ENCODE peak calls at places on chromosomes 12 and 14, in nine cellular contexts. One of them, this sample, is unnamed.

GRCh38 chr14:65027127-65027799 is 40.6 kb downstream of the FNTB start:
- DNase-seq in AG04449: no peak
- DNase-seq in cardiac fibroblast: no peak
- DNase-seq in A549: no peak
- DNase-seq in fibroblast of lung: no peak
- DNase-seq in cardiac muscle cell: no peak
- DNase-seq in IMR-90: no peak
- DNase-seq in endothelial cell of umbilical vein: no peak
- DNase-seq in psoas muscle: no peak
- DNase-seq in this sample: no peak

GRCh38 chr12:14394317-14395058 is 29.0 kb downstream of the ATF7IP start:
- DNase-seq in AG04449: peak
- DNase-seq in cardiac fibroblast: peak
- DNase-seq in A549: peak
- DNase-seq in fibroblast of lung: peak
- DNase-seq in cardiac muscle cell: peak
- DNase-seq in IMR-90: peak
- DNase-seq in endothelial cell of umbilical vein: peak
- DNase-seq in psoas muscle: no peak
- DNase-seq in this sample: no peak

GRCh38 chr12:52867636-52868035 is 18.8 kb upstream of the KRT78 start:
- DNase-seq in AG04449: no peak
- DNase-seq in cardiac fibroblast: no peak
- DNase-seq in A549: no peak
- DNase-seq in fibroblast of lung: no peak
- DNase-seq in cardiac muscle cell: no peak
- DNase-seq in IMR-90: no peak
- DNase-seq in endothelial cell of umbilical vein: peak
- DNase-seq in psoas muscle: peak
- DNase-seq in this sample: no peak

GRCh38 chr14:27008187-27008586 is 410.4 kb upstream of the NOVA1 start:
- DNase-seq in AG04449: no peak
- DNase-seq in cardiac fibroblast: no peak
- DNase-seq in A549: no peak
- DNase-seq in fibroblast of lung: no peak
- DNase-seq in cardiac muscle cell: no peak
- DNase-seq in IMR-90: no peak
- DNase-seq in endothelial cell of umbilical vein: no peak
- DNase-seq in psoas muscle: no peak
- DNase-seq in this sample: no peak

GRCh38 chr12:47935196-47935595 is 28.2 kb upstream of the TMEM106C start:
- DNase-seq in AG04449: peak
- DNase-seq in cardiac fibroblast: peak
- DNase-seq in A549: no peak
- DNase-seq in fibroblast of lung: peak
- DNase-seq in cardiac muscle cell: peak
- DNase-seq in IMR-90: peak
- DNase-seq in endothelial cell of umbilical vein: no peak
- DNase-seq in psoas muscle: peak
- DNase-seq in this sample: no peak

GRCh38 chr14:61512508-61512907 is 182.8 kb upstream of the HIF1A start:
- DNase-seq in AG04449: no peak
- DNase-seq in cardiac fibroblast: peak
- DNase-seq in A549: no peak
- DNase-seq in fibroblast of lung: peak
- DNase-seq in cardiac muscle cell: peak
- DNase-seq in IMR-90: peak
- DNase-seq in endothelial cell of umbilical vein: no peak
- DNase-seq in psoas muscle: no peak
- DNase-seq in this sample: no peak

GRCh38 chr12:101490286-101490920 is 15.3 kb downstream of the SPIC start:
- DNase-seq in AG04449: no peak
- DNase-seq in cardiac fibroblast: peak
- DNase-seq in A549: peak
- DNase-seq in fibroblast of lung: peak
- DNase-seq in cardiac muscle cell: peak
- DNase-seq in IMR-90: no peak
- DNase-seq in endothelial cell of umbilical vein: no peak
- DNase-seq in psoas muscle: no peak
- DNase-seq in this sample: peak

GRCh38 chr12:99914206-99914605 is 70.5 kb downstream of the ANKS1B start:
- DNase-seq in AG04449: no peak
- DNase-seq in cardiac fibroblast: no peak
- DNase-seq in A549: no peak
- DNase-seq in fibroblast of lung: no peak
- DNase-seq in cardiac muscle cell: no peak
- DNase-seq in IMR-90: no peak
- DNase-seq in endothelial cell of umbilical vein: no peak
- DNase-seq in psoas muscle: no peak
- DNase-seq in this sample: no peak

GRCh38 chr12:55637467-55637866 is 775 bp downstream of the OR10P1 start:
- DNase-seq in AG04449: no peak
- DNase-seq in cardiac fibroblast: no peak
- DNase-seq in A549: no peak
- DNase-seq in fibroblast of lung: no peak
- DNase-seq in cardiac muscle cell: no peak
- DNase-seq in IMR-90: no peak
- DNase-seq in endothelial cell of umbilical vein: no peak
- DNase-seq in psoas muscle: no peak
- DNase-seq in this sample: no peak

GRCh38 chr12:124459852-124460645 is 107.4 kb downstream of the NCOR2 start:
- DNase-seq in AG04449: no peak
- DNase-seq in cardiac fibroblast: no peak
- DNase-seq in A549: no peak
- DNase-seq in fibroblast of lung: no peak
- DNase-seq in cardiac muscle cell: no peak
- DNase-seq in IMR-90: no peak
- DNase-seq in endothelial cell of umbilical vein: no peak
- DNase-seq in psoas muscle: no peak
- DNase-seq in this sample: no peak

GRCh38 chr12:126191037-126191891 is 1126.0 kb downstream of the AACS start:
- DNase-seq in AG04449: no peak
- DNase-seq in cardiac fibroblast: peak
- DNase-seq in A549: no peak
- DNase-seq in fibroblast of lung: no peak
- DNase-seq in cardiac muscle cell: peak
- DNase-seq in IMR-90: no peak
- DNase-seq in endothelial cell of umbilical vein: no peak
- DNase-seq in psoas muscle: no peak
- DNase-seq in this sample: no peak

GRCh38 chr14:24042733-24043132 is 9.1 kb upstream of the CARMIL3 start:
- DNase-seq in AG04449: no peak
- DNase-seq in cardiac fibroblast: no peak
- DNase-seq in A549: no peak
- DNase-seq in fibroblast of lung: no peak
- DNase-seq in cardiac muscle cell: no peak
- DNase-seq in IMR-90: no peak
- DNase-seq in endothelial cell of umbilical vein: no peak
- DNase-seq in psoas muscle: no peak
- DNase-seq in this sample: no peak

GRCh38 chr14:98236314-98236713 is 1035.7 kb downstream of the BCL11B start:
- DNase-seq in AG04449: no peak
- DNase-seq in cardiac fibroblast: no peak
- DNase-seq in A549: no peak
- DNase-seq in fibroblast of lung: no peak
- DNase-seq in cardiac muscle cell: no peak
- DNase-seq in IMR-90: no peak
- DNase-seq in endothelial cell of umbilical vein: no peak
- DNase-seq in psoas muscle: no peak
- DNase-seq in this sample: no peak

GRCh38 chr14:98237939-98238338 is 1034.1 kb downstream of the BCL11B start:
- DNase-seq in AG04449: no peak
- DNase-seq in cardiac fibroblast: no peak
- DNase-seq in A549: no peak
- DNase-seq in fibroblast of lung: no peak
- DNase-seq in cardiac muscle cell: no peak
- DNase-seq in IMR-90: no peak
- DNase-seq in endothelial cell of umbilical vein: no peak
- DNase-seq in psoas muscle: no peak
- DNase-seq in this sample: no peak

GRCh38 chr14:98231210-98231609 is 1040.8 kb downstream of the BCL11B start:
- DNase-seq in AG04449: no peak
- DNase-seq in cardiac fibroblast: no peak
- DNase-seq in A549: no peak
- DNase-seq in fibroblast of lung: no peak
- DNase-seq in cardiac muscle cell: no peak
- DNase-seq in IMR-90: no peak
- DNase-seq in endothelial cell of umbilical vein: no peak
- DNase-seq in psoas muscle: no peak
- DNase-seq in this sample: no peak

GRCh38 chr14:98233656-98234055 is 1038.3 kb downstream of the BCL11B start:
- DNase-seq in AG04449: no peak
- DNase-seq in cardiac fibroblast: no peak
- DNase-seq in A549: no peak
- DNase-seq in fibroblast of lung: no peak
- DNase-seq in cardiac muscle cell: no peak
- DNase-seq in IMR-90: no peak
- DNase-seq in endothelial cell of umbilical vein: no peak
- DNase-seq in psoas muscle: no peak
- DNase-seq in this sample: no peak

DNA sequence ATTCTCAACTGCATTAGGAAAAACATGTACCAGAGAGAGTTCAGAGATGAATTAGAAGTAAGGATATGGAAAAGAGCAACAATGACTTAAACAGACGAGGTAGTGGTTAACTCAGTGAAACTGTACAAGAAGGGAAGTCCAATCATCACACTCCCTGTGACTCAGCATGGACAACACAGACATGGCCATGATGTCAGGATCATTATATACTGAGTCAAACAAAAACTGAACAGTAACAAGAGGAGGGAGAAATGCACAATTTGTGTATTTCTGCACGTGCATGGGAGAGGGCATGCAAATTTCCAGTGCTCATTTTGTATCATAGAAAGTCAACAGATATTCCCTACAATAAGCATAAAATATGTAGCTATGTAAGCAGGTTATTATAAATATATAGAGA is 1037.8 kb downstream of the BCL11B start:
- DNase-seq in AG04449: no peak
- DNase-seq in cardiac fibroblast: no peak
- DNase-seq in A549: no peak
- DNase-seq in fibroblast of lung: no peak
- DNase-seq in cardiac muscle cell: no peak
- DNase-seq in IMR-90: no peak
- DNase-seq in endothelial cell of umbilical vein: no peak
- DNase-seq in psoas muscle: no peak
- DNase-seq in this sample: no peak
- H3K4me3 ChIP-seq in AG04449: no peak
- H3K4me3 ChIP-seq in cardiac fibroblast: no peak
- H3K4me3 ChIP-seq in A549: no peak
- H3K4me3 ChIP-seq in fibroblast of lung: no peak
- H3K4me3 ChIP-seq in cardiac muscle cell: no peak
- H3K4me3 ChIP-seq in IMR-90: no peak
- H3K4me3 ChIP-seq in endothelial cell of umbilical vein: no peak
- H3K4me3 ChIP-seq in psoas muscle: no peak
- H3K4me3 ChIP-seq in this sample: no peak

GRCh38 chr12:78005094-78005492 is 174.4 kb downstream of the NAV3 start:
- DNase-seq in AG04449: no peak
- DNase-seq in cardiac fibroblast: no peak
- DNase-seq in A549: no peak
- DNase-seq in fibroblast of lung: no peak
- DNase-seq in cardiac muscle cell: no peak
- DNase-seq in IMR-90: no peak
- DNase-seq in endothelial cell of umbilical vein: no peak
- DNase-seq in psoas muscle: no peak
- DNase-seq in this sample: no peak

GRCh38 chr12:77999074-77999715 is 168.5 kb downstream of the NAV3 start:
- DNase-seq in AG04449: no peak
- DNase-seq in cardiac fibroblast: no peak
- DNase-seq in A549: no peak
- DNase-seq in fibroblast of lung: no peak
- DNase-seq in cardiac muscle cell: no peak
- DNase-seq in IMR-90: no peak
- DNase-seq in endothelial cell of umbilical vein: no peak
- DNase-seq in psoas muscle: no peak
- DNase-seq in this sample: no peak

GRCh38 chr12:78004451-78005093 is 173.9 kb downstream of the NAV3 start:
- DNase-seq in AG04449: no peak
- DNase-seq in cardiac fibroblast: no peak
- DNase-seq in A549: no peak
- DNase-seq in fibroblast of lung: peak
- DNase-seq in cardiac muscle cell: peak
- DNase-seq in IMR-90: no peak
- DNase-seq in endothelial cell of umbilical vein: no peak
- DNase-seq in psoas muscle: no peak
- DNase-seq in this sample: no peak

GRCh38 chr12:78007173-78007572 is 176.5 kb downstream of the NAV3 start:
- DNase-seq in AG04449: no peak
- DNase-seq in cardiac fibroblast: no peak
- DNase-seq in A549: no peak
- DNase-seq in fibroblast of lung: no peak
- DNase-seq in cardiac muscle cell: no peak
- DNase-seq in IMR-90: no peak
- DNase-seq in endothelial cell of umbilical vein: no peak
- DNase-seq in psoas muscle: no peak
- DNase-seq in this sample: no peak

GRCh38 chr12:78002878-78003277 is 172.2 kb downstream of the NAV3 start:
- DNase-seq in AG04449: no peak
- DNase-seq in cardiac fibroblast: peak
- DNase-seq in A549: no peak
- DNase-seq in fibroblast of lung: peak
- DNase-seq in cardiac muscle cell: peak
- DNase-seq in IMR-90: peak
- DNase-seq in endothelial cell of umbilical vein: no peak
- DNase-seq in psoas muscle: no peak
- DNase-seq in this sample: no peak
- TF ChIP-seq CTCF in AG04449: no peak
- TF ChIP-seq CTCF in cardiac fibroblast: no peak
- TF ChIP-seq CTCF in A549: no peak
- TF ChIP-seq CTCF in fibroblast of lung: no peak
- TF ChIP-seq CTCF in cardiac muscle cell: peak
- TF ChIP-seq CTCF in IMR-90: no peak
- TF ChIP-seq CTCF in endothelial cell of umbilical vein: no peak
- TF ChIP-seq CTCF in psoas muscle: no peak
- TF ChIP-seq CTCF in this sample: no peak

DNA sequence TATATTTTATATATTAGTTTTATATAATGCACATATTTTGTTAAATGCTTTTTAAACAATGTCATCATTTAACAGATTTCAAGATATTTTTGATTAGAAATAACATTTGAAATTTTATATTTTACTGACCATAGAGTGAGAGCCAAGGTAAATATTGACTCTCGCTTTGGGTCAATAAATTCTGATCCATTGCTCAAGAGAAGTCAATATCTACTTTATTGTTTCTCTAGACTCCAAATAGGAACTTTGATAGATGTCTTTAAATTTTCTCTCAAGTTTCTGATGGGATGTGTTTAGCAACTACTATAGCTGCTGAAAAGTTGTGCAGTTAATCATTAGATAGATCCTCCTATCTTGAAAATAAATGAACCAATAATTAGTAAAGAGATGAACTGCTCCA is 61.4 kb upstream of the ATXN7L3B start:
- DNase-seq in AG04449: no peak
- DNase-seq in cardiac fibroblast: no peak
- DNase-seq in A549: no peak
- DNase-seq in fibroblast of lung: no peak
- DNase-seq in cardiac muscle cell: no peak
- DNase-seq in IMR-90: no peak
- DNase-seq in endothelial cell of umbilical vein: no peak
- DNase-seq in psoas muscle: no peak
- DNase-seq in this sample: no peak
- H3K4me3 ChIP-seq in AG04449: no peak
- H3K4me3 ChIP-seq in cardiac fibroblast: no peak
- H3K4me3 ChIP-seq in A549: no peak
- H3K4me3 ChIP-seq in fibroblast of lung: no peak
- H3K4me3 ChIP-seq in cardiac muscle cell: no peak
- H3K4me3 ChIP-seq in IMR-90: no peak
- H3K4me3 ChIP-seq in endothelial cell of umbilical vein: no peak
- H3K4me3 ChIP-seq in psoas muscle: no peak
- H3K4me3 ChIP-seq in this sample: no peak

GRCh38 chr14:75418779-75419768 is 8.7 kb upstream of the JDP2 start:
- DNase-seq in AG04449: no peak
- DNase-seq in cardiac fibroblast: no peak
- DNase-seq in A549: no peak
- DNase-seq in fibroblast of lung: no peak
- DNase-seq in cardiac muscle cell: peak
- DNase-seq in IMR-90: no peak
- DNase-seq in endothelial cell of umbilical vein: no peak
- DNase-seq in psoas muscle: no peak
- DNase-seq in this sample: no peak
- TF ChIP-seq CTCF in AG04449: no peak
- TF ChIP-seq CTCF in cardiac fibroblast: no peak
- TF ChIP-seq CTCF in A549: no peak
- TF ChIP-seq CTCF in fibroblast of lung: no peak
- TF ChIP-seq CTCF in cardiac muscle cell: no peak
- TF ChIP-seq CTCF in IMR-90: no peak
- TF ChIP-seq CTCF in endothelial cell of umbilical vein: no peak
- TF ChIP-seq CTCF in psoas muscle: no peak
- TF ChIP-seq CTCF in this sample: no peak

This sample was measured in epithelial cell of proximal tubule.